ENCODE peak calls at places on chromosomes 13 and 19, in seven cellular contexts. O is activated T-cell treated with anti-CD3 and anti-CD28 coated beads for 24 hours, L is body of pancreas, S is nephron progenitor cell, E is B cell, F is heart right ventricle, U is EL. W is an unnamed sample.

GRCh38 chr19:37095859-37096258 is 17.6 kb downstream of the ZNF420 start:
- DNase-seq in O (no peak), L (no peak), S (no peak), E (no peak), F (no peak), U (no peak), W (no peak)

GRCh38 chr13:79898202-79898826 is 417.4 kb downstream of the NDFIP2 start:
- DNase-seq in O (no peak), L (no peak), S (no peak), E (no peak), F (no peak), U (no peak), W (no peak)

GRCh38 chr19:5130371-5131030 is 161.6 kb downstream of the KDM4B start:
- DNase-seq in O (peak), L (peak), S (no peak), E (peak), F (no peak), U (no peak), W (peak)

GRCh38 chr13:42893346-42893745 is 98.7 kb downstream of the EPSTI1 start:
- DNase-seq in O (no peak), L (no peak), S (no peak), E (no peak), F (no peak), U (peak), W (no peak)

GRCh38 chr13:102774210-102774560 is 599 bp upstream of the TEX30 start:
- DNase-seq in O (peak), L (peak), S (no peak), E (no peak), F (peak), U (no peak), W (no peak)

GRCh38 chr13:46751811-46752635 is 44.9 kb downstream of the ESD start:
- DNase-seq in O (peak), L (no peak), S (no peak), E (peak), F (no peak), U (peak), W (peak)

GRCh38 chr19:7917292-7918061 is 2.7 kb upstream of the SNAPC2 start:
- DNase-seq in O (peak), L (peak), S (peak), E (peak), F (peak), U (peak), W (peak)

GRCh38 chr19:10655457-10656312 is 1.5 kb downstream of the ILF3 start:
- DNase-seq in O (no peak), L (peak), S (peak), E (no peak), F (no peak), U (peak), W (no peak)

GRCh38 chr13:20616059-20616797 is 49.3 kb downstream of the IFT88 start:
- DNase-seq in O (no peak), L (no peak), S (no peak), E (no peak), F (no peak), U (peak), W (no peak)

GRCh38 chr13:110910013-110910890 is 4.6 kb downstream of the ANKRD10 start:
- DNase-seq in O (no peak), L (no peak), S (no peak), E (no peak), F (no peak), U (no peak), W (no peak)

GRCh38 chr19:16202320-16203255 is 4.9 kb downstream of the AP1M1 start:
- DNase-seq in O (no peak), L (no peak), S (no peak), E (no peak), F (no peak), U (no peak), W (no peak)

GRCh38 chr13:112510002-112510780 is 77.8 kb downstream of the TUBGCP3 start:
- DNase-seq in O (no peak), L (peak), S (peak), E (no peak), F (no peak), U (peak), W (peak)

GRCh38 chr19:1449467-1450442 is at the start of gene APC2:
- DNase-seq in O (no peak), L (no peak), S (peak), E (peak), F (no peak), U (peak), W (peak)

GRCh38 chr13:23450340-23451046 is 17.0 kb upstream of the SACS start:
- DNase-seq in O (no peak), L (no peak), S (no peak), E (no peak), F (no peak), U (no peak), W (no peak)

GRCh38 chr19:19151418-19151817 is 13.1 kb upstream of the TMEM161A start:
- DNase-seq in O (no peak), L (no peak), S (no peak), E (no peak), F (no peak), U (no peak), W (peak)

GRCh38 chr19:17479325-17479791 is 9.0 kb downstream of the SLC27A1 start:
- DNase-seq in O (no peak), L (no peak), S (no peak), E (no peak), F (no peak), U (peak), W (no peak)

GRCh38 chr13:111342716-111343115 is 22.3 kb downstream of the TEX29 start:
- DNase-seq in O (no peak), L (no peak), S (no peak), E (no peak), F (no peak), U (no peak), W (no peak)

GRCh38 chr19:39870171-39870971 is 24.2 kb upstream of the FBL start:
- DNase-seq in O (no peak), L (no peak), S (peak), E (peak), F (no peak), U (no peak), W (no peak)